ENCODE peak calls at places on chromosomes 4 and X, in eight cellular contexts. One of them, this sample, is unnamed.

GRCh38 chr4:113406723-113407016 is 354.9 kb downstream of the CAMK2D start:
- DNase-seq in HCT116: no peak
- DNase-seq in suprapubic skin: no peak
- DNase-seq in heart left ventricle: no peak
- DNase-seq in Peyer's patch: no peak
- DNase-seq in ovary: no peak
- DNase-seq in tibial nerve: no peak
- DNase-seq in IMR-90: no peak
- DNase-seq in this sample: no peak

GRCh38 chr4:67549123-67549522 is 3.8 kb upstream of the CENPC start:
- DNase-seq in ovary: no peak
- DNase-seq in suprapubic skin: no peak
- DNase-seq in Peyer's patch: no peak
- DNase-seq in heart left ventricle: no peak
- DNase-seq in tibial nerve: no peak
- DNase-seq in HCT116: no peak
- DNase-seq in IMR-90: no peak
- DNase-seq in this sample: no peak

GRCh38 chr4:1402516-1403101 is 3.6 kb downstream of the NKX1-1 start:
- DNase-seq in suprapubic skin: no peak
- DNase-seq in tibial nerve: no peak
- DNase-seq in IMR-90: no peak
- DNase-seq in heart left ventricle: peak; percentile 48
- DNase-seq in Peyer's patch: no peak
- DNase-seq in HCT116: no peak
- DNase-seq in ovary: no peak
- DNase-seq in this sample: no peak

GRCh38 chr4:6494431-6495295 is 22.2 kb upstream of the PPP2R2C start:
- DNase-seq in heart left ventricle: no peak
- DNase-seq in suprapubic skin: no peak
- DNase-seq in Peyer's patch: no peak
- DNase-seq in IMR-90: no peak
- DNase-seq in HCT116: no peak
- DNase-seq in tibial nerve: no peak
- DNase-seq in ovary: no peak
- DNase-seq in this sample: peak; percentile 50

GRCh38 chr4:21134994-21135393 is 434.7 kb downstream of the PACRGL start:
- DNase-seq in tibial nerve: no peak
- DNase-seq in HCT116: no peak
- DNase-seq in Peyer's patch: no peak
- DNase-seq in IMR-90: no peak
- DNase-seq in ovary: no peak
- DNase-seq in suprapubic skin: no peak
- DNase-seq in heart left ventricle: no peak
- DNase-seq in this sample: no peak

GRCh38 chrX:147890766-147891165 is 21.0 kb upstream of the FMR1 start:
- DNase-seq in Peyer's patch: no peak
- DNase-seq in ovary: no peak
- DNase-seq in tibial nerve: no peak
- DNase-seq in heart left ventricle: no peak
- DNase-seq in suprapubic skin: no peak
- DNase-seq in HCT116: no peak
- DNase-seq in IMR-90: no peak
- DNase-seq in this sample: no peak

GRCh38 chr4:64230709-64231310 is 178.4 kb downstream of the TECRL start:
- DNase-seq in tibial nerve: no peak
- DNase-seq in heart left ventricle: no peak
- DNase-seq in Peyer's patch: no peak
- DNase-seq in HCT116: peak; percentile 8
- DNase-seq in suprapubic skin: no peak
- DNase-seq in ovary: no peak
- DNase-seq in IMR-90: peak; percentile 4
- DNase-seq in this sample: no peak

GRCh38 chr4:8260656-8261111 is 8.9 kb upstream of the HTRA3 start:
- DNase-seq in heart left ventricle: no peak
- DNase-seq in ovary: peak; percentile 85
- DNase-seq in Peyer's patch: peak; percentile 61
- DNase-seq in IMR-90: peak; percentile 96
- DNase-seq in tibial nerve: no peak
- DNase-seq in suprapubic skin: no peak
- DNase-seq in HCT116: no peak
- DNase-seq in this sample: peak; percentile 33

GRCh38 chr4:114911141-114911540 is 202.3 kb downstream of the NDST4 start:
- DNase-seq in Peyer's patch: no peak
- DNase-seq in ovary: no peak
- DNase-seq in suprapubic skin: no peak
- DNase-seq in IMR-90: no peak
- DNase-seq in HCT116: no peak
- DNase-seq in heart left ventricle: no peak
- DNase-seq in tibial nerve: no peak
- DNase-seq in this sample: no peak

DNA sequence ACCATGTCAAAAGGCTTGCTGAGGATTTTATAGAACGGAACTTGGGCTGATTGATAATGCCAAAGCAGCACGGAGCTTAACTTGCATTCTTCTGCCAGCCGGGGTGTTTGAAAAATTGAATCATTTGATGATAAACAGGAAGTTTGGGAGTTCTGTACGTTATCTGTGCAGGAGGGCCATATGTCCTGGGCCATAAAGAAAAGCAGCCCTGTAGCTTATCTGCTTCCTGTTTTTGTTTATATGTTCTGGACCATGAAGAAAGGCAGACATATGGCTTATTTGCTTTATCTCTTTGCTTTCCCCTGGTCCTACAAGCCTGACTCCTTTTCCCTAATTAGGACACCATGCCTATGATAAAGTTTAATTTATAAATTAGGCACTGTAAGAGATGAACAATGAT is 62.4 kb downstream of the HOPX start:
- DNase-seq in Peyer's patch: no peak
- DNase-seq in suprapubic skin: no peak
- DNase-seq in HCT116: no peak
- DNase-seq in heart left ventricle: no peak
- DNase-seq in IMR-90: no peak
- DNase-seq in tibial nerve: no peak
- DNase-seq in ovary: no peak
- DNase-seq in this sample: no peak
- H3K4me1 ChIP-seq in Peyer's patch: no peaks in the 10 kb centered on the region
- H3K4me1 ChIP-seq in suprapubic skin: peaks cover 16% of the 10 kb centered on the region
- H3K4me1 ChIP-seq in HCT116: peaks cover 15% of the 10 kb centered on the region
- H3K4me1 ChIP-seq in heart left ventricle: no peaks in the 10 kb centered on the region
- H3K4me1 ChIP-seq in IMR-90: no peaks in the 10 kb centered on the region
- H3K4me1 ChIP-seq in tibial nerve: no peaks in the 10 kb centered on the region
- H3K4me1 ChIP-seq in ovary: no peaks in the 10 kb centered on the region
- H3K4me1 ChIP-seq in this sample: no peaks in the 10 kb centered on the region

GRCh38 chr4:184421558-184422155 is 52.7 kb downstream of the IRF2 start:
- DNase-seq in heart left ventricle: no peak
- DNase-seq in suprapubic skin: no peak
- DNase-seq in HCT116: no peak
- DNase-seq in IMR-90: no peak
- DNase-seq in tibial nerve: no peak
- DNase-seq in ovary: no peak
- DNase-seq in Peyer's patch: no peak
- DNase-seq in this sample: no peak
- H3K27ac ChIP-seq in heart left ventricle: no peak overlapping the region
- H3K27ac ChIP-seq in suprapubic skin: no peak overlapping the region
- H3K27ac ChIP-seq in HCT116: no peak overlapping the region
- H3K27ac ChIP-seq in IMR-90: no peak overlapping the region
- H3K27ac ChIP-seq in tibial nerve: peak overlapping the region; percentile 2
- H3K27ac ChIP-seq in ovary: no peak overlapping the region
- H3K27ac ChIP-seq in Peyer's patch: peak overlapping the region; percentile 51
- H3K27ac ChIP-seq in this sample: no peak overlapping the region

DNA sequence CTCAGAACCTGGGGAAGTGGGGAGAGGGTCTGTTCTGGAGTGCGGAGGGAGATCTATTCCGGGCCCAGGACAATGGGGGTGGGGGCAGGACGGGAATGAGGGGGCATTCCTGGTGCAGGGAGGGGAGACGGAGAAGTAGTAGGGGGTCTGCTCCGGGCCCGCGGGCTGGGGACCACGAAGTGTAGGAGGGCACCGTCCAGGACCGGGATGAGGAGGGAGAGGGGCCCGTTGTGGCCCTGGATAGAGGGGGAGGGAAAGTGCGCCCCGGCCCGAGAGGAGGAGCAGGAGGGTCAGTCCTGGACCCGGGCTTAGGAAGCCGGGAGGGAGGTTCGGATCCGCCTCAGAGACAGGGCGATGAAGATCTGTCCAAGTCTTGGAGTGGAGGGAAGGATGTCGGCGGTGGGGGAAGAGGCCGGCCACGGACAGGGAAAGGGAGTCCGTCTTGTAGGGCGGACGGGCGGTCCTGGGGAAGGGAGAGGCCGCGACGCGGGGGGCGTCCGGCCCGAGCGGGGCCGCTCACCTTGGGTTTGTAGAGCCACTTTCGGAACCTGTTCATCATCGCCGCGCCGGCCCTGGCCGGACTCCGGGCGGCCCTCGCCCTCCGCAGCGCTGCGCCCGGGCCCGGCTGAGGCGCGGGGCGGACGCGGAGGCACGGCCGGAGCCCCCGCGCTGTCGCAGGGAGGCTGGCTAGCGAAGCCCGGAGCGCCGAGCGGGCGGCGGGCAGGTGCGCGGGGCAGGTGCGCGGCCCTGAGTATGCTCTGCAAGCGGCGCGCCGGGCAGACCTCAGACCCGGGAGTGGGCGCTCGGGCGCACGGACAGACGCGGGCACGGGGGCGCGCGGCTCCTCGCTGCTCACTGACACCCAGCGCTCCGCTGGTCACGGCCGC is at the start of gene ZFYVE28:
- DNase-seq in IMR-90: no peak
- DNase-seq in HCT116: no peak
- DNase-seq in ovary: no peak
- DNase-seq in heart left ventricle: no peak
- DNase-seq in tibial nerve: no peak
- DNase-seq in suprapubic skin: no peak
- DNase-seq in Peyer's patch: peak; percentile 61
- DNase-seq in this sample: no peak
- TF ChIP-seq POLR2A in IMR-90: no peak
- TF ChIP-seq POLR2A in HCT116: peak; percentile 49
- TF ChIP-seq POLR2A in ovary: no peak
- TF ChIP-seq POLR2A in heart left ventricle: peak; percentile 61
- TF ChIP-seq POLR2A in tibial nerve: peak; percentile 35
- TF ChIP-seq POLR2A in suprapubic skin: no peak
- TF ChIP-seq POLR2A in Peyer's patch: peak; percentile 49
- TF ChIP-seq POLR2A in this sample: no peak

GRCh38 chrX:41556958-41557357 is 109.8 kb downstream of the NYX start:
- DNase-seq in heart left ventricle: no peak
- DNase-seq in Peyer's patch: no peak
- DNase-seq in IMR-90: no peak
- DNase-seq in suprapubic skin: no peak
- DNase-seq in tibial nerve: no peak
- DNase-seq in HCT116: no peak
- DNase-seq in ovary: no peak
- DNase-seq in this sample: no peak
- H3K4me1 ChIP-seq in heart left ventricle: peaks cover 19% of the 10 kb centered on the region
- H3K4me1 ChIP-seq in Peyer's patch: no peaks in the 10 kb centered on the region
- H3K4me1 ChIP-seq in IMR-90: peaks cover 3% of the 10 kb centered on the region
- H3K4me1 ChIP-seq in suprapubic skin: no peaks in the 10 kb centered on the region
- H3K4me1 ChIP-seq in tibial nerve: peaks cover 23% of the 10 kb centered on the region
- H3K4me1 ChIP-seq in HCT116: no peaks in the 10 kb centered on the region
- H3K4me1 ChIP-seq in ovary: no peaks in the 10 kb centered on the region
- H3K4me1 ChIP-seq in this sample: no peaks in the 10 kb centered on the region

DNA sequence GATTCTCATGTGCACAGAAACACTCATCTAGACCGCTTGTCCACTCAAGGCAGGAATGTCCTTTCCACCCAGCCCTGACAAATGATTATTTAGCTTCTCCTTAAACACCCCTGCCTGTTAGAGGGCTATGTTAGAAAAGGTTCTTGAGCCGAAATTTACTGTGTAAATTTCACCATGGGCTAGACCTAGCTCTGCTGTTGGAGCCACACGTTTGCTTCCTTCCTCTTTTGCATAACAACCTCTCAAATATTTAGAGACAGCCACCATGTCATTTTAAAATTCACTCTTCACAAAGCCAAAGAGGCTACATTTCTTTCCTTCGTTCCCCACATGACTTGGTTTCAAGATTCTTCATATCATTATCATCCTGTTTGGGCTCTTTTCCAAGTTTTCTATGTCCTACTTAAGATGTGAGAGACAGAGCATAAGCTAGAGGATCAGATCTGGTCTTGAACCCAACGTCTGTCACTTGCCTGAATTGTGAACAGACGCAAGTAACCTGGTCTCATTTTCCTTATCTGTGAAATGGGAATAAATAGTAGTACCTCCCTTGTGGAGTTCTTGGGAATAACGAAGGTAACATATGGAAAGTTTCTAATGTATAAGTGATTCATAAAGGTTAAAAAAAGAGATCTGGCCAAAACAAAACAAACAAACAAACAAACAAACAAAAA is 6.6 kb downstream of the DOCK11 start:
- DNase-seq in suprapubic skin: no peak
- DNase-seq in heart left ventricle: no peak
- DNase-seq in HCT116: no peak
- DNase-seq in tibial nerve: no peak
- DNase-seq in Peyer's patch: no peak
- DNase-seq in IMR-90: no peak
- DNase-seq in ovary: no peak
- DNase-seq in this sample: no peak
- H3K27ac ChIP-seq in suprapubic skin: no peak overlapping the region
- H3K27ac ChIP-seq in heart left ventricle: no peak overlapping the region
- H3K27ac ChIP-seq in HCT116: no peak overlapping the region
- H3K27ac ChIP-seq in tibial nerve: no peak overlapping the region
- H3K27ac ChIP-seq in Peyer's patch: no peak overlapping the region
- H3K27ac ChIP-seq in IMR-90: no peak overlapping the region
- H3K27ac ChIP-seq in ovary: no peak overlapping the region
- H3K27ac ChIP-seq in this sample: no peak overlapping the region

GRCh38 chr4:127968565-127968964 is 3.4 kb downstream of the ABHD18 start:
- DNase-seq in tibial nerve: no peak
- DNase-seq in heart left ventricle: no peak
- DNase-seq in Peyer's patch: no peak
- DNase-seq in suprapubic skin: no peak
- DNase-seq in HCT116: no peak
- DNase-seq in ovary: no peak
- DNase-seq in IMR-90: no peak
- DNase-seq in this sample: no peak

GRCh38 chr4:127967141-127967775 is 2.1 kb downstream of the ABHD18 start:
- DNase-seq in tibial nerve: no peak
- DNase-seq in Peyer's patch: no peak
- DNase-seq in ovary: no peak
- DNase-seq in heart left ventricle: no peak
- DNase-seq in HCT116: no peak
- DNase-seq in IMR-90: peak; percentile 66
- DNase-seq in suprapubic skin: no peak
- DNase-seq in this sample: no peak

GRCh38 chr4:127959794-127960193 is 5.2 kb downstream of the MFSD8 start:
- DNase-seq in heart left ventricle: no peak
- DNase-seq in suprapubic skin: no peak
- DNase-seq in ovary: no peak
- DNase-seq in Peyer's patch: no peak
- DNase-seq in tibial nerve: no peak
- DNase-seq in IMR-90: peak; percentile 6
- DNase-seq in HCT116: no peak
- DNase-seq in this sample: no peak

GRCh38 chr4:127965803-127966175 is 583 bp downstream of the ABHD18 start:
- DNase-seq in Peyer's patch: peak; percentile 80
- DNase-seq in heart left ventricle: no peak
- DNase-seq in ovary: no peak
- DNase-seq in IMR-90: peak; percentile 20
- DNase-seq in HCT116: peak; percentile 52
- DNase-seq in suprapubic skin: no peak
- DNase-seq in tibial nerve: no peak
- DNase-seq in this sample: peak; percentile 40

GRCh38 chr4:127965062-127965802 is at the start of the genes ABHD18 and MFSD8:
- DNase-seq in IMR-90: peak; percentile 99
- DNase-seq in heart left ventricle: peak; percentile 100
- DNase-seq in HCT116: peak; percentile 99
- DNase-seq in Peyer's patch: peak; percentile 100
- DNase-seq in ovary: peak; percentile 99
- DNase-seq in suprapubic skin: peak; percentile 99
- DNase-seq in tibial nerve: peak; percentile 97
- DNase-seq in this sample: peak; percentile 99
- TF ChIP-seq POLR2A in IMR-90: peak; percentile 71
- TF ChIP-seq POLR2A in heart left ventricle: peak; percentile 70
- TF ChIP-seq POLR2A in HCT116: peak; percentile 87
- TF ChIP-seq POLR2A in Peyer's patch: peak; percentile 82
- TF ChIP-seq POLR2A in ovary: peak; percentile 61
- TF ChIP-seq POLR2A in suprapubic skin: no peak
- TF ChIP-seq POLR2A in tibial nerve: peak; percentile 56
- TF ChIP-seq POLR2A in this sample: peak; percentile 43

GRCh38 chr4:168848977-168849687 is 160.9 kb downstream of the CBR4 start:
- DNase-seq in IMR-90: peak; percentile 59
- DNase-seq in tibial nerve: no peak
- DNase-seq in suprapubic skin: no peak
- DNase-seq in Peyer's patch: no peak
- DNase-seq in HCT116: no peak
- DNase-seq in ovary: no peak
- DNase-seq in heart left ventricle: no peak
- DNase-seq in this sample: no peak
- H3K4me1 ChIP-seq in IMR-90: peaks cover 21% of the 10 kb centered on the region
- H3K4me1 ChIP-seq in tibial nerve: peaks cover 80% of the 10 kb centered on the region
- H3K4me1 ChIP-seq in suprapubic skin: peaks cover 57% of the 10 kb centered on the region
- H3K4me1 ChIP-seq in Peyer's patch: no peaks in the 10 kb centered on the region
- H3K4me1 ChIP-seq in HCT116: no peaks in the 10 kb centered on the region
- H3K4me1 ChIP-seq in ovary: peaks cover 17% of the 10 kb centered on the region
- H3K4me1 ChIP-seq in heart left ventricle: peaks cover 86% of the 10 kb centered on the region
- H3K4me1 ChIP-seq in this sample: peaks cover 35% of the 10 kb centered on the region

This sample was measured in breast epithelium.